ENCODE peak calls at places on chromosomes 3 and 15, in five cellular contexts. One of them, this sample, is unnamed.

GRCh38 chr3:173945801-173946200 is 548.3 kb downstream of the NLGN1 start:
- DNase-seq in heart left ventricle: no peak
- DNase-seq in adrenal gland: no peak
- DNase-seq in lower leg skin: no peak
- DNase-seq in A549: no peak
- DNase-seq in this sample: no peak

GRCh38 chr3:37768107-37768809 is 93.4 kb upstream of the CTDSPL start:
- DNase-seq in A549: no peak
- DNase-seq in heart left ventricle: no peak
- DNase-seq in adrenal gland: no peak
- DNase-seq in lower leg skin: no peak
- DNase-seq in this sample: no peak

GRCh38 chr3:185796431-185797107 is 28.3 kb downstream of the IGF2BP2 start:
- DNase-seq in A549: peak
- DNase-seq in adrenal gland: no peak
- DNase-seq in lower leg skin: no peak
- DNase-seq in heart left ventricle: no peak
- DNase-seq in this sample: peak

GRCh38 chr15:98085003-98085639 is 124.6 kb downstream of the ARRDC4 start:
- DNase-seq in heart left ventricle: no peak
- DNase-seq in adrenal gland: peak
- DNase-seq in lower leg skin: no peak
- DNase-seq in A549: peak
- DNase-seq in this sample: peak

GRCh38 chr3:112774293-112774926 is 72.3 kb downstream of the CD200R1L start:
- DNase-seq in heart left ventricle: no peak
- DNase-seq in adrenal gland: no peak
- DNase-seq in lower leg skin: no peak
- DNase-seq in A549: peak
- DNase-seq in this sample: no peak

GRCh38 chr15:42408178-42408577 is 48.9 kb downstream of the CAPN3 start:
- DNase-seq in lower leg skin: peak
- DNase-seq in heart left ventricle: no peak
- DNase-seq in adrenal gland: peak
- DNase-seq in A549: no peak
- DNase-seq in this sample: no peak

GRCh38 chr3:9204253-9205005 is 45.0 kb downstream of the SRGAP3 start:
- DNase-seq in lower leg skin: peak
- DNase-seq in A549: no peak
- DNase-seq in heart left ventricle: no peak
- DNase-seq in adrenal gland: peak
- DNase-seq in this sample: no peak

GRCh38 chr3:106640353-106640752 is 736.9 kb upstream of the CCDC54 start:
- DNase-seq in adrenal gland: no peak
- DNase-seq in heart left ventricle: no peak
- DNase-seq in lower leg skin: no peak
- DNase-seq in A549: no peak
- DNase-seq in this sample: no peak

GRCh38 chr3:126446791-126447190 is 28.9 kb downstream of the ZXDC start:
- DNase-seq in heart left ventricle: no peak
- DNase-seq in A549: no peak
- DNase-seq in lower leg skin: peak
- DNase-seq in adrenal gland: peak
- DNase-seq in this sample: no peak

GRCh38 chr3:27141668-27142067 is 227.5 kb downstream of the NEK10 start:
- DNase-seq in lower leg skin: no peak
- DNase-seq in A549: no peak
- DNase-seq in heart left ventricle: no peak
- DNase-seq in adrenal gland: no peak
- DNase-seq in this sample: no peak

GRCh38 chr15:27059610-27060202 is 88.7 kb downstream of the GABRG3 start:
- DNase-seq in lower leg skin: no peak
- DNase-seq in adrenal gland: peak
- DNase-seq in A549: peak
- DNase-seq in heart left ventricle: no peak
- DNase-seq in this sample: peak

GRCh38 chr15:100783760-100784492 is 95.7 kb upstream of the ALDH1A3 start:
- DNase-seq in adrenal gland: peak
- DNase-seq in A549: no peak
- DNase-seq in heart left ventricle: no peak
- DNase-seq in lower leg skin: peak
- DNase-seq in this sample: no peak

GRCh38 chr3:52086461-52086860 is 30.1 kb upstream of the DUSP7 start:
- DNase-seq in heart left ventricle: no peak
- DNase-seq in adrenal gland: no peak
- DNase-seq in lower leg skin: no peak
- DNase-seq in A549: no peak
- DNase-seq in this sample: no peak

GRCh38 chr3:135989247-135989646 is 23.7 kb downstream of the PPP2R3A start:
- DNase-seq in adrenal gland: no peak
- DNase-seq in A549: no peak
- DNase-seq in heart left ventricle: no peak
- DNase-seq in lower leg skin: no peak
- DNase-seq in this sample: no peak

GRCh38 chr3:169041677-169042171 is 621.8 kb downstream of the MECOM start:
- DNase-seq in lower leg skin: no peak
- DNase-seq in heart left ventricle: no peak
- DNase-seq in A549: peak
- DNase-seq in adrenal gland: no peak
- DNase-seq in this sample: peak

GRCh38 chr3:152835311-152836102 is 576 bp downstream of the P2RY1 start:
- DNase-seq in A549: peak
- DNase-seq in lower leg skin: peak
- DNase-seq in heart left ventricle: peak
- DNase-seq in adrenal gland: peak
- DNase-seq in this sample: no peak

GRCh38 chr15:42547926-42548257 is 701 bp downstream of the LRRC57 start:
- DNase-seq in A549: no peak
- DNase-seq in lower leg skin: no peak
- DNase-seq in adrenal gland: no peak
- DNase-seq in heart left ventricle: no peak
- DNase-seq in this sample: no peak

GRCh38 chr3:17044844-17045243 is 160.1 kb downstream of the PLCL2 start:
- DNase-seq in heart left ventricle: no peak
- DNase-seq in A549: no peak
- DNase-seq in lower leg skin: no peak
- DNase-seq in adrenal gland: no peak
- DNase-seq in this sample: no peak

GRCh38 chr15:35693887-35694286 is 147.9 kb upstream of the DPH6 start:
- DNase-seq in heart left ventricle: no peak
- DNase-seq in adrenal gland: no peak
- DNase-seq in lower leg skin: no peak
- DNase-seq in A549: no peak
- DNase-seq in this sample: no peak

GRCh38 chr3:13884851-13885703 is 5.2 kb upstream of the WNT7A start:
- DNase-seq in adrenal gland: peak
- DNase-seq in heart left ventricle: no peak
- DNase-seq in lower leg skin: peak
- DNase-seq in A549: peak
- DNase-seq in this sample: no peak

GRCh38 chr3:38552364-38552763 is 56.2 kb downstream of the EXOG start:
- DNase-seq in lower leg skin: no peak
- DNase-seq in heart left ventricle: no peak
- DNase-seq in A549: no peak
- DNase-seq in adrenal gland: no peak
- DNase-seq in this sample: no peak

DNA sequence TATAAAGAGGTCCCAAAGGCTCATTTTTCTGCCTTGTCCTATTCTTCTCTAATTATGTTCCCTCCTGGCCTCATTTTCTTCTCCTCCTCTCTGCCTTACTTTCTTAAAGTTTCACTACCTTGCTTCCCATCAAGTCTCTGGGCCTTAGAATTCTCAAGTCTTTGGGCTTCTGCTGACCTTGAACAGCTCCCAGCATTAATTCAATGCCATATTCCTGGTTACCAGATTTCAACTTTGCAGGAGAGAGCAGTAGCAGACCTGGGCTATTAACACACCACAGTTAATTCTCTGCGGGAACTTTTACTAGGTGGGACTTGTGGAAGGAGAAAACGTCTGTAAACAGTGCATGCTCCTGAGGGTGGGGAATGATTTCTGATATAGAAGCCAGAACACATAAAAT is 214.6 kb downstream of the MEIS2 start:
- DNase-seq in lower leg skin: no peak
- DNase-seq in A549: no peak
- DNase-seq in adrenal gland: no peak
- DNase-seq in heart left ventricle: no peak
- DNase-seq in this sample: no peak
- H3K4me3 ChIP-seq in lower leg skin: no peak
- H3K4me3 ChIP-seq in A549: no peak
- H3K4me3 ChIP-seq in adrenal gland: no peak
- H3K4me3 ChIP-seq in heart left ventricle: no peak
- H3K4me3 ChIP-seq in this sample: no peak

GRCh38 chr15:79505956-79506355 is 73.8 kb downstream of the MINAR1 start:
- DNase-seq in adrenal gland: no peak
- DNase-seq in A549: no peak
- DNase-seq in heart left ventricle: no peak
- DNase-seq in lower leg skin: no peak
- DNase-seq in this sample: no peak
- H3K4me3 ChIP-seq in adrenal gland: no peak
- H3K4me3 ChIP-seq in A549: no peak
- H3K4me3 ChIP-seq in heart left ventricle: no peak
- H3K4me3 ChIP-seq in lower leg skin: no peak
- H3K4me3 ChIP-seq in this sample: no peak

DNA sequence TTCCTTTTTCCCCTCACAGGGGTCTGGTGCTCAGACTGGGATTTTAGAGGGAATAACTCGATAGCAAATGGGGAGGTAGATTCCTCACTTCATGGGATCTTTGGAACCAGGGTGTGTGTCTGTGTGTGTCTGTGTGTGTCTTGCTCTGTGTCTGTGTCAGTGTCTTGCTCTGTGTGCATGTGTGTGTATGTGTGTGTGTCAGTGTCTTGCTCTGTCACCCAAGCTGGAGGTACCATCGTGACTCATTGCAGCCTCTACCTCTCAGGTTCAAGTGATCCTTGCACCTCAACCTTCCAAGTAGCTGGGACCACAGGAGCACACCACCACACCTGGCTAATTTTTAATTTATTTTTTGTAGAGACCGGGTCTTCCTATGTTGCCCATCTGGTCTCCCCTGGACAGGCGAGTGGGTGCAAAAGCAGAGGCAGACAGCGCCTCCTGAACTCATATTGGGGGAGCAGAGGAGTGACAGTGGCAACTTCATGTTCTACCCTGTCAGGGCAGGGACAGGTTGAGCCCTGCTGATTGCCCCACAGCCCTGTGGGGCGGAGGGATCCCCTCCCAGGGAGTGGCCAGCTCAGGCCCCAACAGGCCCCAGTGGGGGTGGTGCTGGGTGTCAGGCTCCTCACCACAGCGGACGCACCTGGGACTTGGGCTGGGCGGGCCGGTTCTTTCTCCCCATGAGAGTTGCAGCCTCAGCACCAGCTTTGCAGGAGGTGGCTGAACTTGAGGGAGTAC is 10.4 kb upstream of the SEMA4B start:
- DNase-seq in heart left ventricle: no peak
- DNase-seq in adrenal gland: no peak
- DNase-seq in lower leg skin: peak
- DNase-seq in A549: no peak
- DNase-seq in this sample: no peak
- H3K4me3 ChIP-seq in heart left ventricle: no peak
- H3K4me3 ChIP-seq in adrenal gland: no peak
- H3K4me3 ChIP-seq in lower leg skin: no peak
- H3K4me3 ChIP-seq in A549: no peak
- H3K4me3 ChIP-seq in this sample: no peak

GRCh38 chr3:172043233-172043632 is 3.9 kb downstream of the FNDC3B start:
- DNase-seq in lower leg skin: no peak
- DNase-seq in heart left ventricle: no peak
- DNase-seq in adrenal gland: no peak
- DNase-seq in A549: no peak
- DNase-seq in this sample: no peak
- H3K4me3 ChIP-seq in lower leg skin: no peak
- H3K4me3 ChIP-seq in heart left ventricle: no peak
- H3K4me3 ChIP-seq in adrenal gland: no peak
- H3K4me3 ChIP-seq in A549: peak
- H3K4me3 ChIP-seq in this sample: no peak

GRCh38 chr15:82646250-82647044 is 716 bp downstream of the CPEB1 start:
- DNase-seq in heart left ventricle: no peak
- DNase-seq in lower leg skin: no peak
- DNase-seq in adrenal gland: peak
- DNase-seq in A549: no peak
- DNase-seq in this sample: no peak
- H3K4me3 ChIP-seq in heart left ventricle: peak
- H3K4me3 ChIP-seq in lower leg skin: peak
- H3K4me3 ChIP-seq in adrenal gland: peak
- H3K4me3 ChIP-seq in A549: peak
- H3K4me3 ChIP-seq in this sample: peak

GRCh38 chr15:88509321-88509720 is 37.2 kb downstream of the DET1 start:
- DNase-seq in heart left ventricle: no peak
- DNase-seq in adrenal gland: no peak
- DNase-seq in A549: no peak
- DNase-seq in lower leg skin: no peak
- DNase-seq in this sample: no peak
- H3K4me3 ChIP-seq in heart left ventricle: no peak
- H3K4me3 ChIP-seq in adrenal gland: no peak
- H3K4me3 ChIP-seq in A549: no peak
- H3K4me3 ChIP-seq in lower leg skin: no peak
- H3K4me3 ChIP-seq in this sample: no peak

DNA sequence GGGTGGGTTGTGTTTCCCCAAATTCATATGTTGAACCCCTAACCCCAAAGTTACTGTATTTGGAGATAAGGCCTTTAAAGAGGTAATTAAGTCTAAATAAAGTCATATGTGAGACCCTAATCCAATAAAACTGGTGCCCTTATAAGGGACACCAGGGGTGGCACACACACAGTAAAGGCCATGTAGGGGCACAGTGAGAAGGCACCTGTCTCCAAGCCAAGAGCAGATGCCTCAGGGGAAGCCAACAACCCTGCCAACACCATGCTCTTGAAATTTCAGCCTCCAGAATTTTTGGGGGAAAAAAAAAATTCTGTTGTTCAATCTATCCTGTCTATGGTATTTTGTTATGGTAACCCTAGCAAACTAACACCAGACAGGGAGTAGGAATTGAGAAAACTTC is 1.5 kb upstream of the GMNC start:
- DNase-seq in adrenal gland: no peak
- DNase-seq in heart left ventricle: peak
- DNase-seq in lower leg skin: no peak
- DNase-seq in A549: no peak
- DNase-seq in this sample: no peak
- H3K4me3 ChIP-seq in adrenal gland: no peak
- H3K4me3 ChIP-seq in heart left ventricle: peak
- H3K4me3 ChIP-seq in lower leg skin: no peak
- H3K4me3 ChIP-seq in A549: no peak
- H3K4me3 ChIP-seq in this sample: peak

This sample was measured in epithelial cell of proximal tubule.